ENCODE peak calls at places on chromosome 16, in seven cellular contexts. B is tibial nerve; R is astrocyte; I is left lung; N is CD8-positive, alpha-beta T cell; S is stomach; H is IMR-90. O is an unnamed sample.
A peak's percentile ranks its signal among the peaks of the same experiment; 100 is the strongest.

GRCh38 chr16:27547134-27547533 is 2.6 kb downstream of the GTF3C1 start:
- DNase-seq in B (no peak), R (peak; percentile 75), I (no peak), N (no peak), S (no peak), H (peak; percentile 79), O (no peak)

GRCh38 chr16:54118846-54119245 is 167.7 kb downstream of the IRX3 start:
- DNase-seq in B (no peak), R (peak; percentile 15), I (no peak), N (no peak), S (no peak), H (peak; percentile 25), O (no peak)

GRCh38 chr16:88665148-88665547 is 2.3 kb upstream of the MVD start:
- DNase-seq in B (no peak), R (no peak), I (no peak), N (no peak), S (peak; percentile 49), H (no peak), O (no peak)

GRCh38 chr16:27526169-27526568 is 23.5 kb downstream of the GTF3C1 start:
- DNase-seq in B (no peak), R (no peak), I (no peak), N (no peak), S (peak; percentile 30), H (no peak), O (no peak)

GRCh38 chr16:19027416-19027815 is 40.0 kb upstream of the COQ7 start:
- DNase-seq in B (no peak), R (no peak), I (no peak), N (no peak), S (no peak), H (no peak), O (no peak)

GRCh38 chr16:51153275-51153991 is 2.4 kb upstream of the SALL1 start:
- DNase-seq in B (no peak), R (no peak), I (no peak), N (no peak), S (no peak), H (no peak), O (no peak)

GRCh38 chr16:88656291-88656980 is 5.6 kb upstream of the CYBA start:
- DNase-seq in B (no peak), R (no peak), I (no peak), N (no peak), S (no peak), H (no peak), O (no peak)

GRCh38 chr16:79009911-79010310 is 590.6 kb downstream of the MAF start:
- DNase-seq in B (no peak), R (no peak), I (no peak), N (no peak), S (no peak), H (no peak), O (no peak)

GRCh38 chr16:53457670-53458069 is 23.4 kb downstream of the RBL2 start:
- DNase-seq in B (no peak), R (no peak), I (no peak), N (peak; percentile 46), S (no peak), H (no peak), O (no peak)

GRCh38 chr16:50308237-50308965 is 42.0 kb downstream of the ADCY7 start:
- DNase-seq in B (no peak), R (no peak), I (no peak), N (no peak), S (peak; percentile 22), H (no peak), O (no peak)

GRCh38 chr16:52871481-52871880 is 181.2 kb downstream of the CHD9NB start:
- DNase-seq in B (no peak), R (no peak), I (no peak), N (no peak), S (no peak), H (no peak), O (no peak)

GRCh38 chr16:21101631-21102420 is 48.8 kb downstream of the DNAH3 start:
- DNase-seq in B (no peak), R (no peak), I (no peak), N (no peak), S (peak; percentile 31), H (peak; percentile 20), O (no peak)

GRCh38 chr16:56270828-56271227 is 79.5 kb downstream of the GNAO1 start:
- DNase-seq in B (no peak), R (no peak), I (no peak), N (no peak), S (no peak), H (no peak), O (no peak)

GRCh38 chr16:55052335-55053070 is 121.8 kb downstream of the IRX5 start:
- DNase-seq in B (no peak), R (no peak), I (no peak), N (no peak), S (no peak), H (no peak), O (peak; percentile 21)

GRCh38 chr16:70512456-70512855 is 10.9 kb downstream of the COG4 start:
- DNase-seq in B (no peak), R (peak; percentile 27), I (no peak), N (no peak), S (no peak), H (peak; percentile 59), O (no peak)

GRCh38 chr16:21971856-21972255 is 18.7 kb downstream of the UQCRC2 start:
- DNase-seq in B (no peak), R (no peak), I (no peak), N (no peak), S (no peak), H (no peak), O (no peak)

GRCh38 chr16:31141489-31142108 is 6.1 kb upstream of the PRSS8 start:
- DNase-seq in B (no peak), R (peak; percentile 68), I (no peak), N (no peak), S (no peak), H (peak; percentile 84), O (peak; percentile 70)

GRCh38 chr16:80723091-80723490 is 81.3 kb downstream of the CDYL2 start:
- DNase-seq in B (no peak), R (no peak), I (no peak), N (no peak), S (peak; percentile 47), H (no peak), O (no peak)

GRCh38 chr16:88387941-88388627 is 5.3 kb downstream of the ZNF469 start:
- DNase-seq in B (no peak), R (peak; percentile 47), I (peak; percentile 76), N (no peak), S (peak; percentile 92), H (peak; percentile 51), O (peak; percentile 90)

GRCh38 chr16:3461120-3461519 is 17.6 kb downstream of the NAA60 start:
- DNase-seq in B (no peak), R (no peak), I (no peak), N (peak; percentile 33), S (no peak), H (no peak), O (no peak)
- H3K4me3 ChIP-seq in B (no peak overlapping the region), R (no peak overlapping the region), I (no peak overlapping the region), N (peak overlapping the region; percentile 31), S (no peak overlapping the region), H (no peak overlapping the region), O (no peak overlapping the region)

DNA sequence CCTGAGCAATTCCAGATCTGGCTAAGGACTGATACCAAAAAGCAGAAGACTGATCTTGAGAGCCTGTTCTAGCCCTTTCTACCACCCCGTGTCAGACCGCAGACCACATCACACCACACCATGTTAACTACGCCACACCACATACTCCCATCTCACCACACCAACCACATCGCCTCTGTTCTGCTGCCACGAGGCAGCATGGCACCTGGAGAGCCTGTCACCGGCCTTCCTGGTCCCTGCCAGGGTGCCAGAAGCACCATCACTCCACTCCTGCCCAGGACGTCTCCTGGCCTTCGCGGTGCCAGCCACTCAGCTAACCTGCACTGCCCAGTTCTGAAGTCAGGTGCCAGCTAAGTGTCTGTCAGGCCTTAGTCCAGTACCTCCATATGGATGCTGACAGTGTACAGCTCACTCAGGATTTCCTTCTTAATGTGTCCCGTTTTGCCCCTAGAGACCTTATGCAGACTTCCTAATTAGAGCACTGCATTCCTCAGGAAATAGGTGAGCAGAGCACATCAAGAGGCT is 37.2 kb upstream of the BCAR1 start:
- DNase-seq in B (no peak), R (no peak), I (no peak), N (peak; percentile 40), S (no peak), H (no peak), O (no peak)
- H3K27ac ChIP-seq in B (no peak overlapping the region), R (no peak overlapping the region), I (peak overlapping the region; percentile 33), N (no peak overlapping the region), S (peak overlapping the region; percentile 34), H (no peak overlapping the region), O (peak overlapping the region; percentile 28)

GRCh38 chr16:75208242-75208825 is 1.4 kb upstream of the CTRB2 start:
- DNase-seq in B (no peak), R (no peak), I (no peak), N (no peak), S (no peak), H (no peak), O (no peak)
- H3K36me3 ChIP-seq in B (no peaks in the 10 kb centered on the region), R (no peaks in the 10 kb centered on the region), I (no peaks in the 10 kb centered on the region), N (no peaks in the 10 kb centered on the region), S (no peaks in the 10 kb centered on the region), H (no peaks in the 10 kb centered on the region), O (no peaks in the 10 kb centered on the region)

GRCh38 chr16:87351320-87351698 is 32.3 kb downstream of the FBXO31 start:
- DNase-seq in B (no peak), R (no peak), I (no peak), N (no peak), S (no peak), H (no peak), O (no peak)

GRCh38 chr16:87352818-87353217 is 30.8 kb downstream of the FBXO31 start:
- DNase-seq in B (no peak), R (no peak), I (no peak), N (no peak), S (no peak), H (no peak), O (no peak)

GRCh38 chr16:87350031-87350430 is 32.8 kb upstream of the C16orf95 start:
- DNase-seq in B (no peak), R (no peak), I (no peak), N (no peak), S (no peak), H (no peak), O (no peak)

GRCh38 chr16:87348616-87349157 is 31.5 kb upstream of the C16orf95 start:
- DNase-seq in B (no peak), R (no peak), I (no peak), N (no peak), S (no peak), H (no peak), O (no peak)

DNA sequence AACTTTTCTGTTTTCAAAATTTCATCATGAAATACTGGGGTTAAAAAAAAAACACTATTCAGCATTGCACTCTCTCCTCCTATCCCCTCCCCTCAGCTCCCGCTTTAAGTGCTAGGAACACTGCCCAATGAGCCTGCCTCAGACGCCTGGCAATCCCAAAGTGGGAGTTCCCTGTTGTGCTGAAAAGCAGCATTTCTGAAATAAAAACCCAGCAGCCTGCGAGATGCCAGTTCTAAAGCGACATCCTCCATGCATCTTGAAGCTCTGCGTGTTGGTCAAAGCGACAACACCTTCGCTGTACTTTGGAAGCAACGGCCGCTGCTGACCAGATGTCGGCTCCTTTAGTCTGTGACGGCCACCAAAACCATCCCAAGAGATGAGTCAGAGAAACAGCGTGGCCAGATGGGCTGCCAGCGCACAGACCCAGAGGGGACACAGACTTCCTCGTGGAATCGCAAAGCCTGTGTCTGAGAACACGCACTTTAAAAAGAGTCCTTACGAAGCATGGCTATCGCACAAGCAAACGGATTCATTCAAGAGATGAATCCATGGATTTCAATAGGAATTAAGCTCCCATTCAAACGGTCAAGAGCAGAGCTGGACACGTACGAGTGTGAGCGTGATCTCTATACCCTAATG is 32.8 kb downstream of the FBXO31 start:
- DNase-seq in B (no peak), R (peak; percentile 48), I (no peak), N (no peak), S (no peak), H (peak; percentile 43), O (no peak)
- H3K4me3 ChIP-seq in B (no peak overlapping the region), R (no peak overlapping the region), I (no peak overlapping the region), N (no peak overlapping the region), S (no peak overlapping the region), H (no peak overlapping the region), O (no peak overlapping the region)

GRCh38 chr16:81938331-81939163 is 72.7 kb downstream of the SDR42E1 start:
- DNase-seq in B (no peak), R (no peak), I (no peak), N (no peak), S (no peak), H (no peak), O (no peak)
- H3K27ac ChIP-seq in B (no peak overlapping the region), R (no peak overlapping the region), I (no peak overlapping the region), N (no peak overlapping the region), S (no peak overlapping the region), H (no peak overlapping the region), O (no peak overlapping the region)

O was measured in upper lobe of right lung.